ENCODE peak calls at places on chromosome X, in four cellular contexts. N, J, E and P are unnamed samples.

GRCh38 chrX:15301924-15302323 is 13.5 kb downstream of the ASB11 start:
- DNase-seq in N (no peak), J (no peak), E (no peak), P (no peak)

GRCh38 chrX:9341305-9342201 is 123.3 kb upstream of the TBL1X start:
- DNase-seq in N (no peak), J (peak), E (peak), P (peak)

GRCh38 chrX:119784747-119785446 is 6.5 kb downstream of the RPL39 start:
- DNase-seq in N (no peak), J (peak), E (no peak), P (peak)

GRCh38 chrX:16185725-16186136 is 18.4 kb downstream of the MAGEB17 start:
- DNase-seq in N (no peak), J (peak), E (no peak), P (peak)

GRCh38 chrX:71107762-71108360 is 1.3 kb upstream of the CXorf65 start:
- DNase-seq in N (no peak), J (no peak), E (no peak), P (no peak)

GRCh38 chrX:65690057-65690855 is 22.8 kb downstream of the MSN start:
- DNase-seq in N (no peak), J (no peak), E (no peak), P (no peak)

GRCh38 chrX:23792861-23793553 is 10.0 kb downstream of the SAT1 start:
- DNase-seq in N (no peak), J (peak), E (no peak), P (peak)

GRCh38 chrX:53682885-53683555 is 3.5 kb downstream of the HUWE1 start:
- DNase-seq in N (no peak), J (peak), E (no peak), P (peak)

GRCh38 chrX:73262991-73263390 is 48.3 kb upstream of the NAP1L2 start:
- DNase-seq in N (no peak), J (peak), E (no peak), P (peak)

GRCh38 chrX:13293700-13294099 is 26.2 kb downstream of the ATXN3L start:
- DNase-seq in N (no peak), J (peak), E (no peak), P (peak)

GRCh38 chrX:30791296-30792278 is 97.5 kb downstream of the TAB3 start:
- DNase-seq in N (no peak), J (no peak), E (no peak), P (no peak)

GRCh38 chrX:150546711-150547153 is 21.7 kb upstream of the MTM1 start:
- DNase-seq in N (no peak), J (no peak), E (peak), P (no peak)

GRCh38 chrX:106932492-106932923 is 12.3 kb downstream of the CLDN2 start:
- DNase-seq in N (no peak), J (peak), E (no peak), P (no peak)

GRCh38 chrX:39822133-39822748 is 275.5 kb downstream of the BCOR start:
- DNase-seq in N (no peak), J (no peak), E (no peak), P (no peak)

DNA sequence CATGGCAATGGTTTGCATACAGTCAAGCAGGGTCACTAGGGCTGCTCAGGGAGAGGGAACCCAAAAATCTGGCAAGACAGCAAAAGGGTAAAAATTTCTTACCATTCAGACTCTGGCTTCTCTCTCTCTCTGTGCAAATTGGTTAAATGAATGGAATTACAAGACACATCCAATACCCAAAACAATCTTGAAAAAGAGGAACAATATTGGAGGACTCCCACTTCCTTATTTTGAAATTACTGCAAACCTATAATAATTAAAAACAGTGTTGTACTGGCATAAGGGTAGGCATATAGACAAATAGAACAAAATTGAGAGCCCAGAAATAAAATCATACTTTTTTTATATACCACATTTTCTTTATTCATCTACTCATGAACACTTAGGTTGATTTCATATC is 24.1 kb downstream of the ETDA start:
- DNase-seq in N (no peak), J (no peak), E (no peak), P (no peak)
- TF ChIP-seq CTCF in N (no peak), J (no peak), E (no peak), P (no peak)

GRCh38 chrX:131802836-131803626 is 220.1 kb upstream of the STK26 start:
- DNase-seq in N (peak), J (peak), E (peak), P (peak)
- H3K4me3 ChIP-seq in N (peak), J (no peak), E (no peak), P (peak)

GRCh38 chrX:17939724-17940123 is 78.6 kb upstream of the RAI2 start:
- DNase-seq in N (no peak), J (no peak), E (no peak), P (peak)

GRCh38 chrX:17944833-17945497 is 83.9 kb upstream of the RAI2 start:
- DNase-seq in N (no peak), J (peak), E (no peak), P (peak)
- TF ChIP-seq CTCF in N (peak), J (peak), E (no peak), P (peak)

GRCh38 chrX:3631196-3631595 is 82.3 kb downstream of the PRKX start:
- DNase-seq in N (no peak), J (no peak), E (no peak), P (no peak)
- H3K4me3 ChIP-seq in N (no peak), J (no peak), E (no peak), P (no peak)